ENCODE peak calls at places on chromosomes 3 and 15, in four cellular contexts. F is hippocampal formation, B is H9, S is coronary artery. U is an unnamed sample.

GRCh38 chr15:20106026-20106425 is 435.6 kb downstream of the GOLGA6L6 start:
- DNase-seq in F (no peak), B (peak), S (no peak), U (no peak)

GRCh38 chr3:65532749-65533148 is 506.0 kb downstream of the MAGI1 start:
- DNase-seq in F (no peak), B (no peak), S (no peak), U (no peak)

GRCh38 chr15:93088981-93089854 is at the start of gene RGMA:
- DNase-seq in F (peak), B (peak), S (no peak), U (peak)

GRCh38 chr3:55524565-55525244 is 37.6 kb upstream of the WNT5A start:
- DNase-seq in F (no peak), B (no peak), S (no peak), U (no peak)

GRCh38 chr15:75648156-75649000 is 666 bp downstream of the SNX33 start:
- DNase-seq in F (no peak), B (peak), S (no peak), U (peak)

GRCh38 chr3:172557515-172558220 is 34.4 kb upstream of the TNFSF10 start:
- DNase-seq in F (no peak), B (no peak), S (no peak), U (no peak)

GRCh38 chr3:113271189-113271588 is 59.8 kb downstream of the BOC start:
- DNase-seq in F (no peak), B (no peak), S (no peak), U (no peak)

GRCh38 chr3:132154619-132155018 is 119.8 kb upstream of the CPNE4 start:
- DNase-seq in F (no peak), B (no peak), S (no peak), U (no peak)

GRCh38 chr3:34357461-34357860 is 559.0 kb downstream of the PDCD6IP start:
- DNase-seq in F (no peak), B (no peak), S (no peak), U (no peak)

GRCh38 chr3:192921793-192922192 is 4.1 kb upstream of the MB21D2 start:
- DNase-seq in F (no peak), B (no peak), S (no peak), U (no peak)

GRCh38 chr15:26083457-26084350 is 220.6 kb upstream of the ATP10A start:
- DNase-seq in F (no peak), B (no peak), S (no peak), U (peak)

GRCh38 chr15:101045236-101045646 is 126.1 kb downstream of the LRRK1 start:
- DNase-seq in F (no peak), B (peak), S (peak), U (no peak)

GRCh38 chr3:142976621-142977398 is 13.3 kb upstream of the PAQR9 start:
- DNase-seq in F (peak), B (peak), S (no peak), U (peak)

GRCh38 chr3:22475665-22476064 is 724.7 kb upstream of the ZNF385D start:
- DNase-seq in F (no peak), B (no peak), S (no peak), U (no peak)

GRCh38 chr15:70748281-70748747 is 15.0 kb downstream of the UACA start:
- DNase-seq in F (peak), B (no peak), S (no peak), U (no peak)

GRCh38 chr3:25938566-25939325 is 148.9 kb downstream of the OXSM start:
- DNase-seq in F (no peak), B (no peak), S (no peak), U (no peak)

GRCh38 chr3:46942481-46943236 is 33.9 kb downstream of the CCDC12 start:
- DNase-seq in F (no peak), B (no peak), S (no peak), U (no peak)

GRCh38 chr3:73727854-73728253 is 103.1 kb upstream of the PDZRN3 start:
- DNase-seq in F (no peak), B (no peak), S (no peak), U (no peak)

GRCh38 chr15:61049003-61049402 is 180.1 kb downstream of the RORA start:
- DNase-seq in F (no peak), B (no peak), S (no peak), U (no peak)

GRCh38 chr3:134028486-134029255 is 1.1 kb downstream of the SLCO2A1 start:
- DNase-seq in F (no peak), B (no peak), S (no peak), U (peak)

GRCh38 chr15:57165992-57166391 is 210.3 kb upstream of the CGNL1 start:
- DNase-seq in F (no peak), B (no peak), S (no peak), U (no peak)

GRCh38 chr3:189908646-189909045 is 212.1 kb downstream of the P3H2 start:
- DNase-seq in F (no peak), B (no peak), S (no peak), U (no peak)

GRCh38 chr3:149377408-149378111 is at the start of gene TM4SF1:
- DNase-seq in F (no peak), B (peak), S (peak), U (no peak)

GRCh38 chr3:144948711-144949110 is 977.1 kb downstream of the DIPK2A start:
- DNase-seq in F (no peak), B (no peak), S (no peak), U (no peak)

GRCh38 chr3:64109438-64109837 is 86.1 kb upstream of the PSMD6 start:
- DNase-seq in F (peak), B (peak), S (no peak), U (peak)

GRCh38 chr15:33204087-33204486 is 9.6 kb upstream of the FMN1 start:
- DNase-seq in F (no peak), B (no peak), S (no peak), U (no peak)

GRCh38 chr3:127694467-127695215 is 21.9 kb downstream of the ABTB1 start:
- DNase-seq in F (no peak), B (peak), S (no peak), U (peak)

GRCh38 chr3:198028718-198029117 is 68.7 kb downstream of the LMLN start:
- DNase-seq in F (no peak), B (no peak), S (no peak), U (no peak)

GRCh38 chr3:11381563-11381962 is 109.4 kb downstream of the ATG7 start:
- DNase-seq in F (no peak), B (no peak), S (no peak), U (no peak)

U was measured in iPS-NIHi11.